ENCODE peak calls at places on chromosomes 11 and 22, in ten cellular contexts. D is A673, U is SJSA1, N is bronchial epithelial cell, J is aorta, G is neuronal stem cell, C is GM23338, H is BE2C, B is mesendoderm, K is IMR-90. T is an unnamed sample.
A peak's percentile ranks its signal among the peaks of the same experiment; 100 is the strongest.

GRCh38 chr22:45911601-45912271 is 65.2 kb downstream of the WNT7B start:
- DNase-seq in D (no peak), U (no peak), N (peak; percentile 65), J (no peak), G (no peak), C (no peak), H (no peak), B (no peak), K (no peak), T (peak; percentile 88)

GRCh38 chr11:119584193-119585037 is 144.6 kb downstream of the NECTIN1 start:
- DNase-seq in D (peak; percentile 99), U (peak; percentile 81), N (peak; percentile 51), J (peak; percentile 69), G (peak; percentile 90), C (peak; percentile 95), H (peak; percentile 53), B (peak; percentile 95), K (peak; percentile 63), T (no peak)

GRCh38 chr11:79438631-79439429 is 2.0 kb downstream of the TENM4 start:
- DNase-seq in D (no peak), U (no peak), N (no peak), J (peak; percentile 53), G (peak; percentile 17), C (peak; percentile 58), H (peak; percentile 16), B (peak; percentile 75), K (peak; percentile 42), T (no peak)

GRCh38 chr11:87432006-87432405 is 394.3 kb downstream of the TMEM135 start:
- DNase-seq in D (no peak), U (peak; percentile 48), N (no peak), J (no peak), G (no peak), C (no peak), H (no peak), B (no peak), K (peak; percentile 66), T (no peak)

GRCh38 chr11:43376594-43376993 is 17.9 kb downstream of the TTC17 start:
- DNase-seq in D (peak; percentile 27), U (no peak), N (peak; percentile 99), J (no peak), G (no peak), C (no peak), H (no peak), B (no peak), K (peak; percentile 90), T (no peak)

GRCh38 chr11:73173755-73174494 is 31.8 kb upstream of the FCHSD2 start:
- DNase-seq in D (no peak), U (no peak), N (no peak), J (peak; percentile 88), G (no peak), C (no peak), H (no peak), B (no peak), K (peak; percentile 25), T (no peak)

GRCh38 chr11:70650075-70650909 is 252.0 kb downstream of the CTTN start:
- DNase-seq in D (peak; percentile 77), U (peak; percentile 51), N (peak; percentile 54), J (no peak), G (peak; percentile 88), C (peak; percentile 91), H (no peak), B (peak; percentile 83), K (peak; percentile 69), T (no peak)

GRCh38 chr11:10401275-10401674 is 53.8 kb upstream of the AMPD3 start:
- DNase-seq in D (peak; percentile 71), U (no peak), N (no peak), J (no peak), G (no peak), C (peak; percentile 17), H (no peak), B (no peak), K (no peak), T (no peak)

GRCh38 chr22:37113757-37114156 is 4.2 kb upstream of the TMPRSS6 start:
- DNase-seq in D (no peak), U (no peak), N (no peak), J (no peak), G (no peak), C (no peak), H (no peak), B (peak; percentile 49), K (no peak), T (no peak)
- H3K36me3 ChIP-seq in D (no peaks in the 10 kb centered on the region), U (no peaks in the 10 kb centered on the region), N (no peaks in the 10 kb centered on the region), J (no peaks in the 10 kb centered on the region), G (no peaks in the 10 kb centered on the region), C (no peaks in the 10 kb centered on the region), H (no peaks in the 10 kb centered on the region), B (no peaks in the 10 kb centered on the region), K (no peaks in the 10 kb centered on the region), T (no peaks in the 10 kb centered on the region)

GRCh38 chr11:11620251-11620965 is 1.4 kb downstream of the GALNT18 start:
- DNase-seq in D (peak; percentile 0), U (peak; percentile 9), N (peak; percentile 50), J (peak; percentile 67), G (peak; percentile 44), C (peak; percentile 66), H (no peak), B (peak; percentile 51), K (peak; percentile 12), T (peak; percentile 69)
- H3K36me3 ChIP-seq in D (no peaks in the 10 kb centered on the region), U (no peaks in the 10 kb centered on the region), N (no peaks in the 10 kb centered on the region), J (no peaks in the 10 kb centered on the region), G (no peaks in the 10 kb centered on the region), C (no peaks in the 10 kb centered on the region), H (no peaks in the 10 kb centered on the region), B (no peaks in the 10 kb centered on the region), K (no peaks in the 10 kb centered on the region), T (no peaks in the 10 kb centered on the region)

DNA sequence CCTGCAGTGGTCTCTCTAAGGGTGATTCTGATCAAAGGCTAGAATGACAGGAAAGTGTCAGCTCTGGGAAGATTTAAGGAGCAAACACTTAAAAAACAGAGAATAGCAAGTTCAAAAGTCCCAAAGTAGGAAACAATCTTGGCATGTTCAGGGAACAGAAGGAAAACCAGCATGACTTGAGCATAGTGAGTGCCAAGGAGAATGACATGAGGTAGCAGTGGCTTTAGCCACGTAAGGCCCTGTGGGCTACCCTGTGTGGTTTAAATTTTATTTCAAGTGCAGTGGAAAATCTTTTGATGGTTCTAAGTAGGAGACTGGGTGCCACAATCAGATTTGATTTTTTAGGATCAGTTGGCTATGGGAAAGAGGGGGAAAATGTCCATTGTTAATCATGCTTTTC is 149.4 kb downstream of the WNT11 start:
- DNase-seq in D (no peak), U (no peak), N (no peak), J (no peak), G (no peak), C (no peak), H (no peak), B (no peak), K (no peak), T (no peak)
- H3K36me3 ChIP-seq in D (no peaks in the 10 kb centered on the region), U (no peaks in the 10 kb centered on the region), N (no peaks in the 10 kb centered on the region), J (no peaks in the 10 kb centered on the region), G (no peaks in the 10 kb centered on the region), C (no peaks in the 10 kb centered on the region), H (no peaks in the 10 kb centered on the region), B (no peaks in the 10 kb centered on the region), K (peaks cover 1% of the 10 kb centered on the region), T (no peaks in the 10 kb centered on the region)

GRCh38 chr11:614091-614582 is 1.6 kb downstream of the IRF7 start:
- DNase-seq in D (no peak), U (no peak), N (no peak), J (no peak), G (no peak), C (no peak), H (no peak), B (no peak), K (no peak), T (peak; percentile 63)
- H3K36me3 ChIP-seq in D (peaks cover 27% of the 10 kb centered on the region), U (peaks cover 41% of the 10 kb centered on the region), N (peaks cover 32% of the 10 kb centered on the region), J (peaks cover 2% of the 10 kb centered on the region), G (peaks cover 35% of the 10 kb centered on the region), C (no peaks in the 10 kb centered on the region), H (peaks cover 11% of the 10 kb centered on the region), B (peaks cover 3% of the 10 kb centered on the region), K (peaks cover 47% of the 10 kb centered on the region), T (peaks cover 44% of the 10 kb centered on the region)

GRCh38 chr11:117749541-117749910 is 47.5 kb downstream of the DSCAML1 start:
- DNase-seq in D (no peak), U (no peak), N (no peak), J (no peak), G (no peak), C (no peak), H (no peak), B (no peak), K (no peak), T (no peak)
- H3K36me3 ChIP-seq in D (no peaks in the 10 kb centered on the region), U (no peaks in the 10 kb centered on the region), N (no peaks in the 10 kb centered on the region), J (no peaks in the 10 kb centered on the region), G (no peaks in the 10 kb centered on the region), C (no peaks in the 10 kb centered on the region), H (no peaks in the 10 kb centered on the region), B (no peaks in the 10 kb centered on the region), K (no peaks in the 10 kb centered on the region), T (no peaks in the 10 kb centered on the region)

DNA sequence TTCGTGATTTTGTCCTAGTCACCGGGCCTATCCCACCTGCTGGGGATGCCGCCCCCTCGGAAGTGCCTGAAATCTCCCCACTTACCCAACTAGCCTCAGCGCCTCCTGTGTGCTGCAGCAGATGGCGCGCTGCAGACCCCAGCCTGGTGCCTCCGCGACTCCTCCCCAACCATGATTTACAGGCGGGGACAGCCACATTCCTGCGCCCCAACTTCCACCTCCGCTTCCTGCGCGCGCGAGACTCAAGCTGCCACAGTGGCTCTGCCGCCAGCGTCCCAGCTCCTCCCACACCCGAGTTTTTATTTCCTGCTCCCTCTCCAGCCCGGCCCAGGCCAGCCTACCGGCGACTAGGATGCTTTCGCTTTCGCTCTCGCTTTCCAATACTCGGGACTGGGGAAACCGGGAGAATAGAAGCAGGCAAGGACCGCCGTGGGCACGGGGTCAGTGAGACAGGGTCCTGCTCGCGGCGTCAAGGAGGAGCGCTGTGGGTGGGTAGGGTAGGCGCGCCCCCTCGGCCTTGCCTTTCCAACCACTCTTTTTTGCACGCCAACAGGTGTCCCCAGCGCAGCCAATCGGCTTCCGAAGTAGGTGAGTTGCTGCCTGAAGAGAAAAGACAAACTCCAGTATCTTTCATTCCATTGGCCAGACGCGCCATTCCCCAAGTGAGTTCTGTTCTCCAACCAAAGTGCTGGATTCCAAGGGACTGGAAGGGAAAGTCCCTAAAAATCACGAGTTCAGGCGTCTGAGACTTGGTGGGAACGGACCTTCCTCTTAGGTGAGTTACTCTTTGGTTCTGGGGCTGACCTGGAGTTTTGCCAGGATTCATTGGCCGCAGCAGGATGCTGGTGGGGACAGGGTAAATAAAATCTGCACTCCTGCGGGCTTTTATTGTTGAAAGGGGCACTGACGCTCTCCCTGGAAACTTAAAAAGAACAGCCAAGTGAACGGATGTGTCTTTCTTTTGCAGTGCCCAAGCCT is at the start of gene FAM111A:
- DNase-seq in D (peak; percentile 95), U (peak; percentile 92), N (peak; percentile 93), J (peak; percentile 94), G (peak; percentile 57), C (peak; percentile 95), H (peak; percentile 36), B (peak; percentile 94), K (peak; percentile 86), T (peak; percentile 90)
- H3K36me3 ChIP-seq in D (peaks cover 5% of the 10 kb centered on the region), U (peaks cover 29% of the 10 kb centered on the region), N (no peaks in the 10 kb centered on the region), J (no peaks in the 10 kb centered on the region), G (no peaks in the 10 kb centered on the region), C (no peaks in the 10 kb centered on the region), H (no peaks in the 10 kb centered on the region), B (no peaks in the 10 kb centered on the region), K (no peaks in the 10 kb centered on the region), T (peaks cover 28% of the 10 kb centered on the region)

T was measured in RWPE2.